ENCODE peak calls at places on chromosomes 6 and 20, in ten cellular contexts. One of them, this sample, is unnamed.

GRCh38 chr20:60718743-60719142 is 533.3 kb upstream of the CDH4 start:
- DNase-seq in A549: no peak
- DNase-seq in M059J: no peak
- DNase-seq in tibial artery: no peak
- DNase-seq in amygdala: no peak
- DNase-seq in neuronal stem cell: no peak
- DNase-seq in cardiac muscle cell: no peak
- DNase-seq in cardiac septum: no peak
- DNase-seq in NCI-H2029 treated with DMSO at 0.1 percent for 48 hours: no peak
- DNase-seq in activated T-helper 9 cell treated with anti-CD3 and anti-CD28 coated beads, Interleukin-2, amount 50 U/mL, for 16 hours: no peak
- DNase-seq in this sample: no peak

GRCh38 chr6:159170999-159171712 is 2.0 kb downstream of the FNDC1 start:
- DNase-seq in NCI-H2029 treated with DMSO at 0.1 percent for 48 hours: no peak
- DNase-seq in cardiac septum: no peak
- DNase-seq in A549: no peak
- DNase-seq in M059J: peak
- DNase-seq in tibial artery: no peak
- DNase-seq in cardiac muscle cell: peak
- DNase-seq in amygdala: no peak
- DNase-seq in neuronal stem cell: no peak
- DNase-seq in activated T-helper 9 cell treated with anti-CD3 and anti-CD28 coated beads, Interleukin-2, amount 50 U/mL, for 16 hours: no peak
- DNase-seq in this sample: no peak

GRCh38 chr20:10578607-10579006 is 95.2 kb downstream of the JAG1 start:
- DNase-seq in tibial artery: no peak
- DNase-seq in NCI-H2029 treated with DMSO at 0.1 percent for 48 hours: peak
- DNase-seq in neuronal stem cell: no peak
- DNase-seq in M059J: peak
- DNase-seq in cardiac muscle cell: no peak
- DNase-seq in A549: no peak
- DNase-seq in activated T-helper 9 cell treated with anti-CD3 and anti-CD28 coated beads, Interleukin-2, amount 50 U/mL, for 16 hours: no peak
- DNase-seq in amygdala: no peak
- DNase-seq in cardiac septum: no peak
- DNase-seq in this sample: no peak

GRCh38 chr20:1819311-1820136 is 75.7 kb upstream of the SIRPA start:
- DNase-seq in amygdala: peak
- DNase-seq in A549: no peak
- DNase-seq in NCI-H2029 treated with DMSO at 0.1 percent for 48 hours: no peak
- DNase-seq in neuronal stem cell: no peak
- DNase-seq in M059J: no peak
- DNase-seq in cardiac septum: peak
- DNase-seq in activated T-helper 9 cell treated with anti-CD3 and anti-CD28 coated beads, Interleukin-2, amount 50 U/mL, for 16 hours: no peak
- DNase-seq in cardiac muscle cell: no peak
- DNase-seq in tibial artery: peak
- DNase-seq in this sample: peak

GRCh38 chr20:36605309-36606170 is at the start of gene RAB5IF:
- DNase-seq in cardiac septum: peak
- DNase-seq in neuronal stem cell: peak
- DNase-seq in A549: peak
- DNase-seq in tibial artery: peak
- DNase-seq in NCI-H2029 treated with DMSO at 0.1 percent for 48 hours: peak
- DNase-seq in amygdala: peak
- DNase-seq in M059J: peak
- DNase-seq in activated T-helper 9 cell treated with anti-CD3 and anti-CD28 coated beads, Interleukin-2, amount 50 U/mL, for 16 hours: peak
- DNase-seq in cardiac muscle cell: peak
- DNase-seq in this sample: peak

GRCh38 chr6:138421608-138422007 is 17.6 kb downstream of the HEBP2 start:
- DNase-seq in A549: no peak
- DNase-seq in amygdala: no peak
- DNase-seq in M059J: no peak
- DNase-seq in cardiac muscle cell: no peak
- DNase-seq in activated T-helper 9 cell treated with anti-CD3 and anti-CD28 coated beads, Interleukin-2, amount 50 U/mL, for 16 hours: no peak
- DNase-seq in NCI-H2029 treated with DMSO at 0.1 percent for 48 hours: no peak
- DNase-seq in cardiac septum: no peak
- DNase-seq in neuronal stem cell: no peak
- DNase-seq in tibial artery: no peak
- DNase-seq in this sample: no peak

GRCh38 chr6:153849072-153849759 is 189.8 kb upstream of the OPRM1 start:
- DNase-seq in cardiac septum: no peak
- DNase-seq in tibial artery: no peak
- DNase-seq in M059J: no peak
- DNase-seq in A549: no peak
- DNase-seq in NCI-H2029 treated with DMSO at 0.1 percent for 48 hours: no peak
- DNase-seq in neuronal stem cell: no peak
- DNase-seq in cardiac muscle cell: no peak
- DNase-seq in amygdala: peak
- DNase-seq in activated T-helper 9 cell treated with anti-CD3 and anti-CD28 coated beads, Interleukin-2, amount 50 U/mL, for 16 hours: no peak
- DNase-seq in this sample: no peak

GRCh38 chr20:40930561-40930960 is 98.1 kb upstream of the TOP1 start:
- DNase-seq in amygdala: no peak
- DNase-seq in NCI-H2029 treated with DMSO at 0.1 percent for 48 hours: no peak
- DNase-seq in activated T-helper 9 cell treated with anti-CD3 and anti-CD28 coated beads, Interleukin-2, amount 50 U/mL, for 16 hours: no peak
- DNase-seq in cardiac septum: no peak
- DNase-seq in tibial artery: no peak
- DNase-seq in neuronal stem cell: no peak
- DNase-seq in cardiac muscle cell: no peak
- DNase-seq in A549: no peak
- DNase-seq in M059J: peak
- DNase-seq in this sample: no peak

GRCh38 chr6:158472453-158472852 is 87.4 kb upstream of the TMEM181 start:
- DNase-seq in M059J: no peak
- DNase-seq in A549: no peak
- DNase-seq in neuronal stem cell: no peak
- DNase-seq in cardiac muscle cell: no peak
- DNase-seq in NCI-H2029 treated with DMSO at 0.1 percent for 48 hours: no peak
- DNase-seq in cardiac septum: no peak
- DNase-seq in amygdala: no peak
- DNase-seq in tibial artery: no peak
- DNase-seq in activated T-helper 9 cell treated with anti-CD3 and anti-CD28 coated beads, Interleukin-2, amount 50 U/mL, for 16 hours: no peak
- DNase-seq in this sample: no peak

GRCh38 chr6:123224077-123224476 is 228.0 kb downstream of the CLVS2 start:
- DNase-seq in amygdala: no peak
- DNase-seq in activated T-helper 9 cell treated with anti-CD3 and anti-CD28 coated beads, Interleukin-2, amount 50 U/mL, for 16 hours: no peak
- DNase-seq in NCI-H2029 treated with DMSO at 0.1 percent for 48 hours: no peak
- DNase-seq in M059J: no peak
- DNase-seq in neuronal stem cell: no peak
- DNase-seq in cardiac muscle cell: no peak
- DNase-seq in A549: no peak
- DNase-seq in cardiac septum: no peak
- DNase-seq in tibial artery: no peak
- DNase-seq in this sample: no peak

GRCh38 chr6:16903470-16903869 is 142.2 kb upstream of the ATXN1 start:
- DNase-seq in NCI-H2029 treated with DMSO at 0.1 percent for 48 hours: no peak
- DNase-seq in amygdala: peak
- DNase-seq in activated T-helper 9 cell treated with anti-CD3 and anti-CD28 coated beads, Interleukin-2, amount 50 U/mL, for 16 hours: no peak
- DNase-seq in cardiac septum: no peak
- DNase-seq in neuronal stem cell: no peak
- DNase-seq in M059J: peak
- DNase-seq in tibial artery: no peak
- DNase-seq in A549: no peak
- DNase-seq in cardiac muscle cell: no peak
- DNase-seq in this sample: peak

GRCh38 chr6:157216570-157216969 is 106.7 kb downstream of the TMEM242 start:
- DNase-seq in amygdala: no peak
- DNase-seq in neuronal stem cell: no peak
- DNase-seq in cardiac septum: no peak
- DNase-seq in activated T-helper 9 cell treated with anti-CD3 and anti-CD28 coated beads, Interleukin-2, amount 50 U/mL, for 16 hours: no peak
- DNase-seq in tibial artery: no peak
- DNase-seq in A549: no peak
- DNase-seq in cardiac muscle cell: no peak
- DNase-seq in NCI-H2029 treated with DMSO at 0.1 percent for 48 hours: no peak
- DNase-seq in M059J: no peak
- DNase-seq in this sample: no peak

GRCh38 chr20:32610897-32611218 is 25.7 kb upstream of the NOL4L start:
- DNase-seq in A549: no peak
- DNase-seq in M059J: no peak
- DNase-seq in cardiac muscle cell: no peak
- DNase-seq in tibial artery: no peak
- DNase-seq in amygdala: peak
- DNase-seq in cardiac septum: no peak
- DNase-seq in activated T-helper 9 cell treated with anti-CD3 and anti-CD28 coated beads, Interleukin-2, amount 50 U/mL, for 16 hours: no peak
- DNase-seq in neuronal stem cell: no peak
- DNase-seq in NCI-H2029 treated with DMSO at 0.1 percent for 48 hours: no peak
- DNase-seq in this sample: no peak

GRCh38 chr6:162026843-162027242 is 700.7 kb downstream of the PRKN start:
- DNase-seq in A549: no peak
- DNase-seq in cardiac septum: no peak
- DNase-seq in M059J: no peak
- DNase-seq in tibial artery: no peak
- DNase-seq in activated T-helper 9 cell treated with anti-CD3 and anti-CD28 coated beads, Interleukin-2, amount 50 U/mL, for 16 hours: no peak
- DNase-seq in cardiac muscle cell: no peak
- DNase-seq in amygdala: no peak
- DNase-seq in neuronal stem cell: no peak
- DNase-seq in NCI-H2029 treated with DMSO at 0.1 percent for 48 hours: no peak
- DNase-seq in this sample: no peak

GRCh38 chr20:5996765-5997164 is 46.3 kb downstream of the MCM8 start:
- DNase-seq in neuronal stem cell: no peak
- DNase-seq in activated T-helper 9 cell treated with anti-CD3 and anti-CD28 coated beads, Interleukin-2, amount 50 U/mL, for 16 hours: no peak
- DNase-seq in M059J: peak
- DNase-seq in NCI-H2029 treated with DMSO at 0.1 percent for 48 hours: no peak
- DNase-seq in cardiac septum: no peak
- DNase-seq in amygdala: no peak
- DNase-seq in tibial artery: no peak
- DNase-seq in cardiac muscle cell: no peak
- DNase-seq in A549: no peak
- DNase-seq in this sample: no peak

GRCh38 chr20:10861086-10861485 is 187.3 kb upstream of the JAG1 start:
- DNase-seq in A549: no peak
- DNase-seq in tibial artery: no peak
- DNase-seq in NCI-H2029 treated with DMSO at 0.1 percent for 48 hours: no peak
- DNase-seq in cardiac muscle cell: no peak
- DNase-seq in activated T-helper 9 cell treated with anti-CD3 and anti-CD28 coated beads, Interleukin-2, amount 50 U/mL, for 16 hours: no peak
- DNase-seq in neuronal stem cell: no peak
- DNase-seq in M059J: peak
- DNase-seq in amygdala: no peak
- DNase-seq in cardiac septum: no peak
- DNase-seq in this sample: no peak

GRCh38 chr6:117463762-117464665 is 18.5 kb upstream of the DCBLD1 start:
- DNase-seq in amygdala: no peak
- DNase-seq in neuronal stem cell: no peak
- DNase-seq in A549: no peak
- DNase-seq in cardiac septum: no peak
- DNase-seq in NCI-H2029 treated with DMSO at 0.1 percent for 48 hours: no peak
- DNase-seq in tibial artery: no peak
- DNase-seq in M059J: peak
- DNase-seq in cardiac muscle cell: no peak
- DNase-seq in activated T-helper 9 cell treated with anti-CD3 and anti-CD28 coated beads, Interleukin-2, amount 50 U/mL, for 16 hours: no peak
- DNase-seq in this sample: no peak

GRCh38 chr20:63293456-63293855 is 470 bp downstream of the COL20A1 start:
- DNase-seq in activated T-helper 9 cell treated with anti-CD3 and anti-CD28 coated beads, Interleukin-2, amount 50 U/mL, for 16 hours: no peak
- DNase-seq in NCI-H2029 treated with DMSO at 0.1 percent for 48 hours: no peak
- DNase-seq in tibial artery: no peak
- DNase-seq in A549: no peak
- DNase-seq in cardiac septum: no peak
- DNase-seq in M059J: no peak
- DNase-seq in neuronal stem cell: no peak
- DNase-seq in cardiac muscle cell: no peak
- DNase-seq in amygdala: no peak
- DNase-seq in this sample: no peak

GRCh38 chr6:87237804-87238203 is 82.4 kb downstream of the ZNF292 start:
- DNase-seq in cardiac septum: no peak
- DNase-seq in NCI-H2029 treated with DMSO at 0.1 percent for 48 hours: peak
- DNase-seq in cardiac muscle cell: no peak
- DNase-seq in A549: peak
- DNase-seq in tibial artery: no peak
- DNase-seq in M059J: peak
- DNase-seq in neuronal stem cell: no peak
- DNase-seq in activated T-helper 9 cell treated with anti-CD3 and anti-CD28 coated beads, Interleukin-2, amount 50 U/mL, for 16 hours: no peak
- DNase-seq in amygdala: no peak
- DNase-seq in this sample: no peak

GRCh38 chr6:35469711-35470662 is 1.8 kb downstream of the RPL10A start:
- DNase-seq in amygdala: no peak
- DNase-seq in tibial artery: no peak
- DNase-seq in M059J: peak
- DNase-seq in neuronal stem cell: no peak
- DNase-seq in A549: no peak
- DNase-seq in cardiac muscle cell: peak
- DNase-seq in activated T-helper 9 cell treated with anti-CD3 and anti-CD28 coated beads, Interleukin-2, amount 50 U/mL, for 16 hours: no peak
- DNase-seq in cardiac septum: no peak
- DNase-seq in NCI-H2029 treated with DMSO at 0.1 percent for 48 hours: no peak
- DNase-seq in this sample: no peak

GRCh38 chr6:76217606-76218005 is 145.1 kb upstream of the IMPG1 start:
- DNase-seq in tibial artery: no peak
- DNase-seq in A549: no peak
- DNase-seq in neuronal stem cell: no peak
- DNase-seq in amygdala: no peak
- DNase-seq in M059J: no peak
- DNase-seq in NCI-H2029 treated with DMSO at 0.1 percent for 48 hours: no peak
- DNase-seq in cardiac septum: no peak
- DNase-seq in cardiac muscle cell: no peak
- DNase-seq in activated T-helper 9 cell treated with anti-CD3 and anti-CD28 coated beads, Interleukin-2, amount 50 U/mL, for 16 hours: no peak
- DNase-seq in this sample: no peak

GRCh38 chr6:44496705-44497369 is 109.3 kb downstream of the CDC5L start:
- DNase-seq in M059J: no peak
- DNase-seq in cardiac septum: no peak
- DNase-seq in A549: no peak
- DNase-seq in amygdala: no peak
- DNase-seq in NCI-H2029 treated with DMSO at 0.1 percent for 48 hours: no peak
- DNase-seq in neuronal stem cell: no peak
- DNase-seq in activated T-helper 9 cell treated with anti-CD3 and anti-CD28 coated beads, Interleukin-2, amount 50 U/mL, for 16 hours: no peak
- DNase-seq in cardiac muscle cell: no peak
- DNase-seq in tibial artery: no peak
- DNase-seq in this sample: peak

GRCh38 chr6:154773610-154774089 is 40.4 kb downstream of the SCAF8 start:
- DNase-seq in A549: no peak
- DNase-seq in neuronal stem cell: no peak
- DNase-seq in tibial artery: no peak
- DNase-seq in activated T-helper 9 cell treated with anti-CD3 and anti-CD28 coated beads, Interleukin-2, amount 50 U/mL, for 16 hours: no peak
- DNase-seq in cardiac septum: no peak
- DNase-seq in amygdala: no peak
- DNase-seq in M059J: no peak
- DNase-seq in cardiac muscle cell: no peak
- DNase-seq in NCI-H2029 treated with DMSO at 0.1 percent for 48 hours: no peak
- DNase-seq in this sample: no peak

GRCh38 chr6:119506631-119507174 is 157.1 kb upstream of the MAN1A1 start:
- DNase-seq in activated T-helper 9 cell treated with anti-CD3 and anti-CD28 coated beads, Interleukin-2, amount 50 U/mL, for 16 hours: no peak
- DNase-seq in tibial artery: no peak
- DNase-seq in NCI-H2029 treated with DMSO at 0.1 percent for 48 hours: no peak
- DNase-seq in cardiac muscle cell: no peak
- DNase-seq in M059J: no peak
- DNase-seq in neuronal stem cell: no peak
- DNase-seq in A549: no peak
- DNase-seq in cardiac septum: no peak
- DNase-seq in amygdala: no peak
- DNase-seq in this sample: no peak

GRCh38 chr20:17645546-17646208 is 36.4 kb downstream of the RRBP1 start:
- DNase-seq in M059J: no peak
- DNase-seq in NCI-H2029 treated with DMSO at 0.1 percent for 48 hours: no peak
- DNase-seq in cardiac muscle cell: no peak
- DNase-seq in A549: no peak
- DNase-seq in cardiac septum: no peak
- DNase-seq in tibial artery: no peak
- DNase-seq in neuronal stem cell: no peak
- DNase-seq in amygdala: no peak
- DNase-seq in activated T-helper 9 cell treated with anti-CD3 and anti-CD28 coated beads, Interleukin-2, amount 50 U/mL, for 16 hours: no peak
- DNase-seq in this sample: no peak

GRCh38 chr20:23484081-23484480 is 6.8 kb upstream of the CST8 start:
- DNase-seq in amygdala: no peak
- DNase-seq in activated T-helper 9 cell treated with anti-CD3 and anti-CD28 coated beads, Interleukin-2, amount 50 U/mL, for 16 hours: no peak
- DNase-seq in NCI-H2029 treated with DMSO at 0.1 percent for 48 hours: no peak
- DNase-seq in tibial artery: no peak
- DNase-seq in cardiac septum: no peak
- DNase-seq in A549: no peak
- DNase-seq in M059J: no peak
- DNase-seq in cardiac muscle cell: no peak
- DNase-seq in neuronal stem cell: no peak
- DNase-seq in this sample: no peak

GRCh38 chr20:61935926-61936700 is 129.6 kb downstream of the TAF4 start:
- DNase-seq in tibial artery: peak
- DNase-seq in neuronal stem cell: no peak
- DNase-seq in amygdala: no peak
- DNase-seq in M059J: no peak
- DNase-seq in NCI-H2029 treated with DMSO at 0.1 percent for 48 hours: no peak
- DNase-seq in cardiac septum: peak
- DNase-seq in activated T-helper 9 cell treated with anti-CD3 and anti-CD28 coated beads, Interleukin-2, amount 50 U/mL, for 16 hours: no peak
- DNase-seq in cardiac muscle cell: no peak
- DNase-seq in A549: no peak
- DNase-seq in this sample: peak

GRCh38 chr20:25067102-25067987 is 9.4 kb upstream of the ACSS1 start:
- DNase-seq in tibial artery: no peak
- DNase-seq in cardiac septum: peak
- DNase-seq in neuronal stem cell: no peak
- DNase-seq in A549: no peak
- DNase-seq in M059J: no peak
- DNase-seq in NCI-H2029 treated with DMSO at 0.1 percent for 48 hours: no peak
- DNase-seq in cardiac muscle cell: no peak
- DNase-seq in activated T-helper 9 cell treated with anti-CD3 and anti-CD28 coated beads, Interleukin-2, amount 50 U/mL, for 16 hours: no peak
- DNase-seq in amygdala: no peak
- DNase-seq in this sample: no peak